ENCODE peak calls at places on chromosome 4, in six cellular contexts. F, L, B, A, K and D are unnamed samples.
A peak's percentile ranks its signal among the peaks of the same experiment; 100 is the strongest.

GRCh38 chr4:122722256-122722655 is 10.2 kb upstream of the BBS12 start:
- DNase-seq in A (no peak), L (no peak), B (no peak), K (no peak), F (no peak), D (no peak)

GRCh38 chr4:95572304-95572991 is 23.7 kb upstream of the UNC5C start:
- DNase-seq in K (peak; percentile 25), B (no peak), F (no peak), A (no peak), L (no peak), D (no peak)

GRCh38 chr4:123659759-123660158 is 263.2 kb downstream of the SPRY1 start:
- DNase-seq in B (no peak), L (no peak), F (peak; percentile 30), K (no peak), A (peak; percentile 12), D (no peak)

GRCh38 chr4:25810815-25811690 is 51.7 kb downstream of the SEL1L3 start:
- DNase-seq in F (no peak), L (no peak), A (peak; percentile 72), B (no peak), K (no peak), D (no peak)

GRCh38 chr4:48033825-48034413 is 17.3 kb downstream of the NIPAL1 start:
- DNase-seq in F (peak; percentile 71), A (peak; percentile 16), B (no peak), L (peak; percentile 54), K (peak; percentile 57), D (no peak)

GRCh38 chr4:148162554-148162953 is 279.7 kb downstream of the NR3C2 start:
- DNase-seq in A (no peak), B (no peak), L (no peak), K (no peak), F (no peak), D (no peak)

GRCh38 chr4:7933631-7934510 is 5.8 kb downstream of the AFAP1 start:
- DNase-seq in A (no peak), F (no peak), K (no peak), L (no peak), B (no peak), D (no peak)

GRCh38 chr4:152206646-152207435 is 329.1 kb downstream of the FBXW7 start:
- DNase-seq in B (no peak), A (no peak), F (no peak), K (no peak), L (no peak), D (no peak)

GRCh38 chr4:78061939-78062603 is 4.9 kb downstream of the FRAS1 start:
- DNase-seq in B (no peak), L (no peak), A (peak; percentile 22), F (no peak), K (no peak), D (no peak)

GRCh38 chr4:26343041-26343403 is 22.2 kb downstream of the RBPJ start:
- DNase-seq in K (no peak), L (no peak), F (no peak), B (no peak), A (peak; percentile 32), D (no peak)

GRCh38 chr4:139223682-139224317 is 46.8 kb upstream of the ELF2 start:
- DNase-seq in F (peak; percentile 56), L (no peak), A (peak; percentile 85), K (no peak), B (no peak), D (no peak)

GRCh38 chr4:151810476-151810875 is 49.7 kb upstream of the GATB start:
- DNase-seq in L (no peak), B (no peak), K (no peak), F (no peak), A (no peak), D (no peak)

GRCh38 chr4:144611850-144612249 is 34.1 kb upstream of the HHIP start:
- DNase-seq in L (peak; percentile 36), B (peak; percentile 22), F (peak; percentile 18), A (peak; percentile 26), K (peak; percentile 9), D (peak; percentile 44)

GRCh38 chr4:1725521-1725920 is 4.2 kb downstream of the TACC3 start:
- DNase-seq in L (no peak), F (no peak), B (no peak), K (no peak), A (no peak), D (no peak)

GRCh38 chr4:1727117-1728031 is 6.1 kb downstream of the TACC3 start:
- DNase-seq in K (peak; percentile 54), F (no peak), A (peak; percentile 77), B (no peak), L (no peak), D (no peak)

GRCh38 chr4:1726146-1726934 is 5.0 kb downstream of the TACC3 start:
- DNase-seq in F (peak; percentile 89), B (peak; percentile 84), L (peak; percentile 95), K (peak; percentile 94), A (peak; percentile 80), D (peak; percentile 86)

GRCh38 chr4:1730532-1731135 is 9.3 kb downstream of the TACC3 start:
- DNase-seq in F (no peak), L (no peak), B (no peak), K (no peak), A (no peak), D (no peak)

DNA sequence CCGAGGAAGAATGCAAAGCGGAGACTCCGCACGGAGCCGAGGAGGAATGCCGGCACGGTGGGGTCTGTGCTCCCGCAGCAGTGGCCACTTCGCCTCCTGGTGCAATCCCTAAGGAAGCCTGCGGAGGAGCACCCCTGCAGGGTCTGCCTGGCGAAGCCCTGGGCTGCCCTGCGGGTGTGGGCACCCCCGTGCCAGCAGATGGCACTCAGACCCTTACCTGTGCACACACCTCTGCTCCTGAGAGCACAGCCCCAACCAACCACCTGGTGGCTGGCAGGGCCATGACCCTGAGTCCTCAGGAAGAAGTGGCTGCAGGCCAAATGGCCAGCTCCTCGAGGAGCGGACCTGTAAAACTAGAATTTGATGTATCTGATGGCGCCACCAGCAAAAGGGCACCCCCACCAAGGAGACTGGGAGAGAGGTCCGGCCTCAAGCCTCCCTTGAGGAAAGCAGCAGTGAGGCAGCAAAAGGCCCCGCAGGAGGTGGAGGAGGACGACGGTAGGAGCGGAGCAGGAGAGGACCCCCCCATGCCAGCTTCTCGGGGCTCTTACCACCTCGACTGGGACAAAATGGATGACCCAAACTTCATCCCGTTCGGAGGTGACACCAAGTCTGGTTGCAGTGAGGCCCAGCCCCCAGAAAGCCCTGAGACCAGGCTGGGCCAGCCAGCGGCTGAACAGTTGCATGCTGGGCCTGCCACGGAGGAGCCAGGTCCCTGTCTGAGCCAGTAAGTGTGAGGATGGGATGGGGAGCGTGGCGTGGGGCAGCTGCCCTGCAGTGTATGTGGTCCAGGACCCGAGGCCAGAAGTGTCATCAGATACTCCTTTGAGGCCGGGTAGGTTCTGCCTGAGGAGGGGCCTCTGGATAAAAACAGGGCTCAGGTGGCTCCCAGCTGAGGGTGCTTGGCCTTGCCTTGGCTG is 7.0 kb downstream of the TACC3 start:
- DNase-seq in F (no peak), K (no peak), L (no peak), B (no peak), A (no peak), D (no peak)
- TF ChIP-seq CTCF in F (no peak), K (no peak), L (no peak), B (no peak), A (no peak), D (no peak)

GRCh38 chr4:157172011-157172410 is 48.5 kb upstream of the GRIA2 start:
- DNase-seq in F (no peak), L (no peak), K (no peak), B (no peak), A (peak; percentile 44), D (no peak)
- TF ChIP-seq CTCF in F (no peak), L (no peak), K (no peak), B (no peak), A (peak; percentile 39), D (no peak)

GRCh38 chr4:128574706-128575105 is 234.8 kb upstream of the JADE1 start:
- DNase-seq in K (peak; percentile 84), B (peak; percentile 70), F (peak; percentile 89), A (peak; percentile 80), L (peak; percentile 94), D (peak; percentile 71)
- TF ChIP-seq CTCF in K (peak; percentile 62), B (peak; percentile 51), F (peak; percentile 73), A (peak; percentile 75), L (peak; percentile 83), D (peak; percentile 66)

DNA sequence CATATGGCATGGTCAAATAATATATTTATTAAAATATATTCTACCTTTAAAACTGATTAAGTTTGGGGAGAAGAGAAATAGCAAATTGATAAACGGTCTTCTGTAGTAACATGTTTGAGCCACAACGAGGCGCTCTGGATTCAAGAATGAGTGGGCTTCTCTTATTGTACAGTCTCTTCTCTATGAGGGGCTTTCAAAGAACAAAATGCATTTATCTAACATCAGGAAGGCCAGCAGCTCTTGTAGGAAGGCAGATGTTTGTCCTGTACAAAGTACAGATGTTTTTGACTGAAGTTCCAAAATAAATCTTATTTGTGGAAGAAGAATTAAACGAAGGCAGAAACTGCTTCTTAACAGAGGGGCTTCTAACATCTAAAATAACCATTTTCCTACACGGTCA is 153.6 kb downstream of the RASL11B start:
- DNase-seq in A (peak; percentile 74), B (no peak), L (peak; percentile 44), F (peak; percentile 60), K (peak; percentile 24), D (no peak)
- TF ChIP-seq CTCF in A (peak; percentile 82), B (peak; percentile 56), L (peak; percentile 48), F (peak; percentile 60), K (peak; percentile 65), D (peak; percentile 71)

DNA sequence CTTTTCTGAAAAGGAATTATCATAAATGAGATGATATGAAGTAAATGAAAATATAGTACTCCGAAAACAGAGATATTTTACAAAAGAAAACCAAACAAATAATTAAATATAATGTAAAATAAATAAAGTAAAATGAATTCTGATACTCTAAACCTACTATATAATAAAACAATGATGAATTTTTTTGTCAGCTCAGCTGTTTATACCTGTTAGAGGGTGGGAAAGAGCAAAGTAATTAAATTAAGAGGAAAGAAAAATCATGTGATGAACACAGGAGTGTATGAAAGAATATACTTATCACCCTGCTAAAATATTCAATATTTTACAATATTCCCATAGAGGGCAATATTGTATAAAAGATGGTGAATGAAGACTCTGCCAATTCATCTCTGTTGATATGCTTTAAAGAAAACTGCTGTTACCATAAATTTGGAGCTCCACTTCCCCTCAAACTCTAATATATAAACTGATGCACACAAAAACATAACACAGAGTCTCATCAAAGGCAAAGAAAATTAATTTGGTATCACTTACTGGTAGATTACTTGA is 6.5 kb upstream of the NDST4 start:
- DNase-seq in K (no peak), F (no peak), A (peak; percentile 6), B (no peak), L (no peak), D (no peak)
- TF ChIP-seq CTCF in K (no peak), F (no peak), A (no peak), B (no peak), L (no peak), D (no peak)

GRCh38 chr4:118740869-118741268 is 55.7 kb downstream of the METTL14 start:
- DNase-seq in K (no peak), L (no peak), A (peak; percentile 45), B (no peak), F (no peak), D (peak; percentile 7)
- TF ChIP-seq CTCF in K (peak; percentile 53), L (peak; percentile 17), A (peak; percentile 31), B (no peak), F (peak; percentile 7), D (peak; percentile 38)